ENCODE peak calls at places on chromosomes 1 and 21, in six cellular contexts. One of them, this sample, is unnamed.
A peak's percentile ranks its signal among the peaks of the same experiment; 100 is the strongest.

GRCh38 chr1:52627028-52627427 is 5.9 kb upstream of the SHISAL2A start:
- DNase-seq in PC-3: no peak
- DNase-seq in GM23338: no peak
- DNase-seq in neural progenitor cell: no peak
- DNase-seq in MM.1S: no peak
- DNase-seq in GM23248: no peak
- DNase-seq in this sample: no peak

GRCh38 chr1:10764296-10764798 is 32.1 kb downstream of the CASZ1 start:
- DNase-seq in MM.1S: no peak
- DNase-seq in neural progenitor cell: no peak
- DNase-seq in GM23338: no peak
- DNase-seq in GM23248: no peak
- DNase-seq in PC-3: no peak
- DNase-seq in this sample: no peak

GRCh38 chr1:236009857-236010256 is 55.0 kb downstream of the NID1 start:
- DNase-seq in PC-3: peak; percentile 84
- DNase-seq in MM.1S: no peak
- DNase-seq in GM23248: peak; percentile 85
- DNase-seq in neural progenitor cell: no peak
- DNase-seq in GM23338: no peak
- DNase-seq in this sample: peak; percentile 75

GRCh38 chr1:85048296-85049064 is at the start of gene MCOLN3:
- DNase-seq in GM23338: peak; percentile 77
- DNase-seq in GM23248: peak; percentile 61
- DNase-seq in MM.1S: peak; percentile 33
- DNase-seq in neural progenitor cell: peak; percentile 77
- DNase-seq in PC-3: peak; percentile 58
- DNase-seq in this sample: peak; percentile 57

GRCh38 chr1:244361764-244362473 is 89.8 kb downstream of the ADSS2 start:
- DNase-seq in GM23338: peak; percentile 94
- DNase-seq in PC-3: no peak
- DNase-seq in GM23248: peak; percentile 60
- DNase-seq in MM.1S: no peak
- DNase-seq in neural progenitor cell: peak; percentile 96
- DNase-seq in this sample: no peak

GRCh38 chr1:204503122-204503912 is 8.7 kb upstream of the PIK3C2B start:
- DNase-seq in neural progenitor cell: peak; percentile 69
- DNase-seq in MM.1S: peak; percentile 85
- DNase-seq in PC-3: peak; percentile 98
- DNase-seq in GM23248: peak; percentile 72
- DNase-seq in GM23338: peak; percentile 87
- DNase-seq in this sample: no peak

GRCh38 chr1:196209983-196210382 is 398.3 kb downstream of the KCNT2 start:
- DNase-seq in PC-3: no peak
- DNase-seq in GM23338: no peak
- DNase-seq in GM23248: peak; percentile 57
- DNase-seq in MM.1S: no peak
- DNase-seq in neural progenitor cell: no peak
- DNase-seq in this sample: no peak

GRCh38 chr1:204190212-204191211 is 5.8 kb downstream of the KISS1 start:
- DNase-seq in GM23338: peak; percentile 73
- DNase-seq in neural progenitor cell: peak; percentile 33
- DNase-seq in PC-3: peak; percentile 68
- DNase-seq in GM23248: peak; percentile 74
- DNase-seq in MM.1S: no peak
- DNase-seq in this sample: peak; percentile 52

GRCh38 chr1:7220712-7221252 is 435.5 kb downstream of the CAMTA1 start:
- DNase-seq in neural progenitor cell: no peak
- DNase-seq in MM.1S: no peak
- DNase-seq in PC-3: no peak
- DNase-seq in GM23338: no peak
- DNase-seq in GM23248: no peak
- DNase-seq in this sample: no peak

GRCh38 chr21:38472709-38473108 is 25.6 kb downstream of the ERG start:
- DNase-seq in MM.1S: no peak
- DNase-seq in neural progenitor cell: no peak
- DNase-seq in GM23338: peak; percentile 36
- DNase-seq in PC-3: no peak
- DNase-seq in GM23248: no peak
- DNase-seq in this sample: no peak

GRCh38 chr21:45059121-45059520 is 15.3 kb upstream of the ADARB1 start:
- DNase-seq in PC-3: no peak
- DNase-seq in neural progenitor cell: no peak
- DNase-seq in MM.1S: no peak
- DNase-seq in GM23248: no peak
- DNase-seq in GM23338: no peak
- DNase-seq in this sample: no peak

GRCh38 chr1:235357485-235358378 is 9.5 kb upstream of the TBCE start:
- DNase-seq in GM23248: no peak
- DNase-seq in neural progenitor cell: peak; percentile 68
- DNase-seq in PC-3: no peak
- DNase-seq in GM23338: peak; percentile 81
- DNase-seq in MM.1S: no peak
- DNase-seq in this sample: no peak

GRCh38 chr1:183685112-183685713 is 32.1 kb upstream of the APOBEC4 start:
- DNase-seq in MM.1S: peak; percentile 82
- DNase-seq in neural progenitor cell: peak; percentile 65
- DNase-seq in GM23248: peak; percentile 81
- DNase-seq in PC-3: peak; percentile 67
- DNase-seq in GM23338: peak; percentile 87
- DNase-seq in this sample: peak; percentile 51

GRCh38 chr1:209618756-209619420 is 33.3 kb downstream of the LAMB3 start:
- DNase-seq in GM23338: no peak
- DNase-seq in PC-3: no peak
- DNase-seq in GM23248: peak; percentile 38
- DNase-seq in MM.1S: no peak
- DNase-seq in neural progenitor cell: no peak
- DNase-seq in this sample: no peak

GRCh38 chr21:44331650-44332306 is 7.4 kb downstream of the CFAP410 start:
- DNase-seq in GM23248: peak; percentile 47
- DNase-seq in MM.1S: no peak
- DNase-seq in PC-3: no peak
- DNase-seq in neural progenitor cell: no peak
- DNase-seq in GM23338: no peak
- DNase-seq in this sample: no peak

GRCh38 chr1:1170891-1171550 is 2.7 kb upstream of the TTLL10 start:
- DNase-seq in GM23338: no peak
- DNase-seq in MM.1S: no peak
- DNase-seq in neural progenitor cell: peak; percentile 5
- DNase-seq in PC-3: no peak
- DNase-seq in GM23248: no peak
- DNase-seq in this sample: no peak

GRCh38 chr1:207333620-207334019 is 12.1 kb downstream of the CD55 start:
- DNase-seq in GM23338: no peak
- DNase-seq in MM.1S: no peak
- DNase-seq in PC-3: no peak
- DNase-seq in neural progenitor cell: no peak
- DNase-seq in GM23248: no peak
- DNase-seq in this sample: no peak

GRCh38 chr1:150567717-150568561 is 11.5 kb downstream of the MCL1 start:
- DNase-seq in GM23338: peak; percentile 99
- DNase-seq in PC-3: peak; percentile 93
- DNase-seq in MM.1S: peak; percentile 79
- DNase-seq in neural progenitor cell: peak; percentile 93
- DNase-seq in GM23248: peak; percentile 97
- DNase-seq in this sample: peak; percentile 98

GRCh38 chr1:150564051-150564991 is 15.1 kb downstream of the MCL1 start:
- DNase-seq in MM.1S: peak; percentile 49
- DNase-seq in GM23248: peak; percentile 83
- DNase-seq in GM23338: no peak
- DNase-seq in PC-3: no peak
- DNase-seq in neural progenitor cell: no peak
- DNase-seq in this sample: no peak

GRCh38 chr1:150567341-150567716 is 12.1 kb downstream of the MCL1 start:
- DNase-seq in MM.1S: peak; percentile 88
- DNase-seq in GM23338: no peak
- DNase-seq in neural progenitor cell: no peak
- DNase-seq in PC-3: no peak
- DNase-seq in GM23248: peak; percentile 33
- DNase-seq in this sample: no peak

GRCh38 chr1:150566589-150567340 is 12.6 kb downstream of the MCL1 start:
- DNase-seq in PC-3: no peak
- DNase-seq in neural progenitor cell: no peak
- DNase-seq in GM23248: no peak
- DNase-seq in MM.1S: no peak
- DNase-seq in GM23338: no peak
- DNase-seq in this sample: no peak

DNA sequence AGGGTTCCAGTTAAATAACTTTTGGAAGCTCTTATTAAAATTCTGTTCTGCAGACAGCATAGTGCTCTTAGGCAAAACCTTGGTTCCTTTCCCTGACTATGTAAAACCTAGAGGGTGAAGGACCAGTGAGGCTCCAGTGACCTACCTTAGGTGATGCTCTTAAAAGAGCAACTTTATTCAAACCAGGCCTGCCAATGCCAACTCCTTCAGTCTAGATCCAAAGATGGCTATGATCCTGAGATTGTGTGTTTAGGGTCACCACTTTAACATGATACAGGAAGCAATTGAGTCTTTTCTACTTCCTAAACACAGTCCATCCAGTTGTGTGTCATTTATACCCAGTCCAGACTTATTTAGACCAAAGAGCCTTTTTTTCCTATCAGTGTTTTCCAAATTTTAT is 10.8 kb downstream of the MCL1 start:
- DNase-seq in GM23248: no peak
- DNase-seq in MM.1S: peak; percentile 59
- DNase-seq in neural progenitor cell: peak; percentile 38
- DNase-seq in PC-3: no peak
- DNase-seq in GM23338: no peak
- DNase-seq in this sample: no peak
- H3F3A ChIP-seq in GM23248: peaks cover 92% of the 10 kb centered on the region
- H3F3A ChIP-seq in MM.1S: peaks cover 91% of the 10 kb centered on the region
- H3F3A ChIP-seq in neural progenitor cell: peaks cover 68% of the 10 kb centered on the region
- H3F3A ChIP-seq in PC-3: peaks cover 16% of the 10 kb centered on the region
- H3F3A ChIP-seq in GM23338: peaks cover 39% of the 10 kb centered on the region
- H3F3A ChIP-seq in this sample: peaks cover 82% of the 10 kb centered on the region

GRCh38 chr1:202809597-202810159 is 1.1 kb upstream of the PCAT6 start:
- DNase-seq in GM23338: peak; percentile 27
- DNase-seq in neural progenitor cell: peak; percentile 57
- DNase-seq in PC-3: no peak
- DNase-seq in MM.1S: no peak
- DNase-seq in GM23248: peak; percentile 17
- DNase-seq in this sample: no peak

GRCh38 chr1:202811296-202812175 is 782 bp downstream of the PCAT6 start:
- DNase-seq in MM.1S: no peak
- DNase-seq in PC-3: no peak
- DNase-seq in GM23338: peak; percentile 67
- DNase-seq in neural progenitor cell: no peak
- DNase-seq in GM23248: peak; percentile 54
- DNase-seq in this sample: peak; percentile 56

GRCh38 chr1:202812176-202813026 is 1.6 kb downstream of the PCAT6 start:
- DNase-seq in neural progenitor cell: peak; percentile 56
- DNase-seq in GM23248: peak; percentile 7
- DNase-seq in PC-3: peak; percentile 44
- DNase-seq in GM23338: peak; percentile 53
- DNase-seq in MM.1S: no peak
- DNase-seq in this sample: peak; percentile 80

GRCh38 chr1:202810193-202810614 is 550 bp upstream of the PCAT6 start:
- DNase-seq in GM23248: no peak
- DNase-seq in PC-3: no peak
- DNase-seq in neural progenitor cell: no peak
- DNase-seq in GM23338: no peak
- DNase-seq in MM.1S: no peak
- DNase-seq in this sample: no peak

GRCh38 chr1:202810615-202811295 is at the start of gene PCAT6:
- DNase-seq in GM23248: peak; percentile 99
- DNase-seq in GM23338: peak; percentile 100
- DNase-seq in PC-3: peak; percentile 95
- DNase-seq in MM.1S: peak; percentile 95
- DNase-seq in neural progenitor cell: peak; percentile 98
- DNase-seq in this sample: peak; percentile 94
- TF ChIP-seq EZH2 in GM23248: no peak
- TF ChIP-seq EZH2 in GM23338: no peak
- TF ChIP-seq EZH2 in PC-3: no peak
- TF ChIP-seq EZH2 in MM.1S: no peak
- TF ChIP-seq EZH2 in neural progenitor cell: no peak
- TF ChIP-seq EZH2 in this sample: no peak

DNA sequence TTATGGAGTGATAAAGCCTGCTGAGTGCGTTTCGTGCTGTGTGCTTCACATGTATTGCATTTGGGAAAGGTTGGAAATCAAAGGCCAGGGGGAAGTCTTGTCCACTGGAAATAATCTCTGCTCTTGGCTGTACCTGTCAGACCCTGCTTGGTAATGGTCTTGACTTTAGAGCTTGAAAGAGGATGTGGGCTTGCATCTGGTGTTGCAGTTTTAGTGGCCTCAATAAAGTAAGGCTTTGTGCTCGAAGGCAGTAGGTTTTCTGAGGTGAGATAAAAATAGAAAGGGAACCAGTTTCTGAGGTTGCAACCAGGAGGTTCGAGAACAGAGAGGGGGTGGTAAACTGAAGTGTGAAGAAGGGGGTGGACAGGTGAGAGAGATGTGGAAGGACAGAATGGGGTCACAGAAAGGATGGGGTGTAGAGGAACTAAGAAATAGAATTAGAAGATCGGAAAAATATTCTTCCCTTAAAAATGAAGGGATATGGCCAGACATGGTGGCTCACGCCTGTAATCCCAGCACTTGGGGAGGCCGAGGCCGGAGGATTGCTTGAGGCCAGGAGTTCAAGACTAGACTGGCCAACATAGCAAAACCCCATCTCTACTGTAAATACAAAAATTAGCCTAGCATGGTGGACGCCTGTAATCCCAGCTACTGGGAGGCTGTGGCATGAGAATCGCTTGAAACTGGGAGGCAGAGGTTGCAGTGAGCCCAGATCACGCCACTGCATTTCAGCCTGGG is 1.5 kb downstream of the S100PBP start:
- DNase-seq in MM.1S: peak; percentile 92
- DNase-seq in PC-3: no peak
- DNase-seq in GM23248: no peak
- DNase-seq in GM23338: no peak
- DNase-seq in neural progenitor cell: no peak
- DNase-seq in this sample: no peak
- H3F3A ChIP-seq in MM.1S: peaks cover 20% of the 10 kb centered on the region
- H3F3A ChIP-seq in PC-3: no peaks in the 10 kb centered on the region
- H3F3A ChIP-seq in GM23248: peaks cover 20% of the 10 kb centered on the region
- H3F3A ChIP-seq in GM23338: peaks cover 5% of the 10 kb centered on the region
- H3F3A ChIP-seq in neural progenitor cell: peaks cover 18% of the 10 kb centered on the region
- H3F3A ChIP-seq in this sample: peaks cover 9% of the 10 kb centered on the region

GRCh38 chr21:36543924-36544323 is 64.0 kb upstream of the CLDN14 start:
- DNase-seq in neural progenitor cell: no peak
- DNase-seq in PC-3: no peak
- DNase-seq in GM23338: no peak
- DNase-seq in MM.1S: no peak
- DNase-seq in GM23248: no peak
- DNase-seq in this sample: no peak

GRCh38 chr21:36541721-36542139 is 61.8 kb upstream of the CLDN14 start:
- DNase-seq in MM.1S: no peak
- DNase-seq in GM23338: no peak
- DNase-seq in GM23248: no peak
- DNase-seq in PC-3: no peak
- DNase-seq in neural progenitor cell: no peak
- DNase-seq in this sample: no peak

GRCh38 chr21:36544545-36544944 is 64.6 kb upstream of the CLDN14 start:
- DNase-seq in MM.1S: no peak
- DNase-seq in GM23248: no peak
- DNase-seq in PC-3: no peak
- DNase-seq in GM23338: no peak
- DNase-seq in neural progenitor cell: no peak
- DNase-seq in this sample: no peak

GRCh38 chr21:36540700-36541099 is 60.8 kb upstream of the CLDN14 start:
- DNase-seq in neural progenitor cell: no peak
- DNase-seq in GM23248: no peak
- DNase-seq in MM.1S: no peak
- DNase-seq in GM23338: no peak
- DNase-seq in PC-3: no peak
- DNase-seq in this sample: no peak

GRCh38 chr21:36542312-36543101 is 62.6 kb upstream of the CLDN14 start:
- DNase-seq in PC-3: no peak
- DNase-seq in MM.1S: peak; percentile 98
- DNase-seq in neural progenitor cell: peak; percentile 54
- DNase-seq in GM23338: peak; percentile 85
- DNase-seq in GM23248: no peak
- DNase-seq in this sample: no peak
- TF ChIP-seq EZH2 in PC-3: no peak
- TF ChIP-seq EZH2 in MM.1S: no peak
- TF ChIP-seq EZH2 in neural progenitor cell: no peak
- TF ChIP-seq EZH2 in GM23338: no peak
- TF ChIP-seq EZH2 in GM23248: peak; percentile 17
- TF ChIP-seq EZH2 in this sample: no peak